ENCODE peak calls at places on chromosomes 4 and X, in eight cellular contexts. One of them, this sample, is unnamed.

GRCh38 chr4:153748378-153748777 is 11.4 kb downstream of the RNF175 start:
- DNase-seq in tibial artery: peak
- DNase-seq in MM.1S: no peak
- DNase-seq in CD8-positive, alpha-beta T cell: no peak
- DNase-seq in ascending aorta: peak
- DNase-seq in neural crest cell: no peak
- DNase-seq in fibroblast of villous mesenchyme: peak
- DNase-seq in MCF 10A: peak
- DNase-seq in this sample: peak

GRCh38 chr4:113979157-113979972 is at the start of gene ARSJ:
- DNase-seq in CD8-positive, alpha-beta T cell: no peak
- DNase-seq in fibroblast of villous mesenchyme: peak
- DNase-seq in tibial artery: peak
- DNase-seq in MCF 10A: peak
- DNase-seq in ascending aorta: peak
- DNase-seq in neural crest cell: peak
- DNase-seq in MM.1S: no peak
- DNase-seq in this sample: peak

GRCh38 chrX:148540114-148540513 is 39.7 kb downstream of the AFF2 start:
- DNase-seq in CD8-positive, alpha-beta T cell: no peak
- DNase-seq in MCF 10A: no peak
- DNase-seq in fibroblast of villous mesenchyme: no peak
- DNase-seq in neural crest cell: no peak
- DNase-seq in ascending aorta: no peak
- DNase-seq in tibial artery: no peak
- DNase-seq in MM.1S: no peak
- DNase-seq in this sample: no peak

GRCh38 chr4:184310171-184310567 is 92.5 kb upstream of the ENPP6 start:
- DNase-seq in ascending aorta: no peak
- DNase-seq in MCF 10A: peak
- DNase-seq in CD8-positive, alpha-beta T cell: no peak
- DNase-seq in MM.1S: no peak
- DNase-seq in fibroblast of villous mesenchyme: peak
- DNase-seq in tibial artery: no peak
- DNase-seq in neural crest cell: no peak
- DNase-seq in this sample: no peak

GRCh38 chr4:110042540-110043517 is 130.1 kb downstream of the EGF start:
- DNase-seq in tibial artery: no peak
- DNase-seq in CD8-positive, alpha-beta T cell: no peak
- DNase-seq in ascending aorta: no peak
- DNase-seq in MM.1S: no peak
- DNase-seq in fibroblast of villous mesenchyme: no peak
- DNase-seq in MCF 10A: no peak
- DNase-seq in neural crest cell: no peak
- DNase-seq in this sample: no peak

GRCh38 chrX:35289952-35290351 is 347.4 kb downstream of the FAM47B start:
- DNase-seq in tibial artery: no peak
- DNase-seq in MM.1S: no peak
- DNase-seq in fibroblast of villous mesenchyme: no peak
- DNase-seq in ascending aorta: no peak
- DNase-seq in neural crest cell: no peak
- DNase-seq in CD8-positive, alpha-beta T cell: no peak
- DNase-seq in MCF 10A: no peak
- DNase-seq in this sample: no peak

GRCh38 chr4:81635747-81636146 is 164.0 kb upstream of the RASGEF1B start:
- DNase-seq in MM.1S: peak
- DNase-seq in MCF 10A: no peak
- DNase-seq in CD8-positive, alpha-beta T cell: no peak
- DNase-seq in tibial artery: peak
- DNase-seq in neural crest cell: no peak
- DNase-seq in fibroblast of villous mesenchyme: no peak
- DNase-seq in ascending aorta: peak
- DNase-seq in this sample: no peak

GRCh38 chrX:39261446-39262147 is 460.3 kb downstream of the MID1IP1 start:
- DNase-seq in MM.1S: peak
- DNase-seq in MCF 10A: peak
- DNase-seq in CD8-positive, alpha-beta T cell: no peak
- DNase-seq in fibroblast of villous mesenchyme: peak
- DNase-seq in tibial artery: no peak
- DNase-seq in neural crest cell: peak
- DNase-seq in ascending aorta: no peak
- DNase-seq in this sample: peak

GRCh38 chrX:17737707-17738001 is 361 bp downstream of the SCML1 start:
- DNase-seq in tibial artery: no peak
- DNase-seq in fibroblast of villous mesenchyme: no peak
- DNase-seq in CD8-positive, alpha-beta T cell: no peak
- DNase-seq in neural crest cell: no peak
- DNase-seq in ascending aorta: no peak
- DNase-seq in MCF 10A: no peak
- DNase-seq in MM.1S: peak
- DNase-seq in this sample: no peak

GRCh38 chr4:89995006-89995405 is 100.4 kb downstream of the MMRN1 start:
- DNase-seq in MCF 10A: no peak
- DNase-seq in CD8-positive, alpha-beta T cell: no peak
- DNase-seq in fibroblast of villous mesenchyme: no peak
- DNase-seq in tibial artery: no peak
- DNase-seq in MM.1S: no peak
- DNase-seq in neural crest cell: no peak
- DNase-seq in ascending aorta: no peak
- DNase-seq in this sample: no peak

GRCh38 chr4:141153751-141154510 is 20.7 kb upstream of the RNF150 start:
- DNase-seq in tibial artery: no peak
- DNase-seq in CD8-positive, alpha-beta T cell: no peak
- DNase-seq in MM.1S: no peak
- DNase-seq in fibroblast of villous mesenchyme: peak
- DNase-seq in MCF 10A: no peak
- DNase-seq in ascending aorta: no peak
- DNase-seq in neural crest cell: no peak
- DNase-seq in this sample: no peak

GRCh38 chrX:139559383-139560042 is 29.0 kb downstream of the F9 start:
- DNase-seq in MCF 10A: peak
- DNase-seq in CD8-positive, alpha-beta T cell: no peak
- DNase-seq in MM.1S: peak
- DNase-seq in ascending aorta: no peak
- DNase-seq in fibroblast of villous mesenchyme: peak
- DNase-seq in neural crest cell: peak
- DNase-seq in tibial artery: no peak
- DNase-seq in this sample: peak

GRCh38 chr4:15888515-15888914 is 50.0 kb downstream of the FGFBP1 start:
- DNase-seq in fibroblast of villous mesenchyme: no peak
- DNase-seq in neural crest cell: no peak
- DNase-seq in MCF 10A: no peak
- DNase-seq in CD8-positive, alpha-beta T cell: no peak
- DNase-seq in ascending aorta: no peak
- DNase-seq in tibial artery: no peak
- DNase-seq in MM.1S: no peak
- DNase-seq in this sample: no peak

GRCh38 chr4:183430317-183430986 is 14.0 kb upstream of the CDKN2AIP start:
- DNase-seq in tibial artery: no peak
- DNase-seq in neural crest cell: no peak
- DNase-seq in MM.1S: no peak
- DNase-seq in ascending aorta: no peak
- DNase-seq in fibroblast of villous mesenchyme: no peak
- DNase-seq in CD8-positive, alpha-beta T cell: peak
- DNase-seq in MCF 10A: no peak
- DNase-seq in this sample: no peak

GRCh38 chr4:102867278-102868152 is 1.3 kb upstream of the CISD2 start:
- DNase-seq in MCF 10A: no peak
- DNase-seq in MM.1S: peak
- DNase-seq in fibroblast of villous mesenchyme: no peak
- DNase-seq in CD8-positive, alpha-beta T cell: no peak
- DNase-seq in tibial artery: no peak
- DNase-seq in neural crest cell: no peak
- DNase-seq in ascending aorta: no peak
- DNase-seq in this sample: no peak

DNA sequence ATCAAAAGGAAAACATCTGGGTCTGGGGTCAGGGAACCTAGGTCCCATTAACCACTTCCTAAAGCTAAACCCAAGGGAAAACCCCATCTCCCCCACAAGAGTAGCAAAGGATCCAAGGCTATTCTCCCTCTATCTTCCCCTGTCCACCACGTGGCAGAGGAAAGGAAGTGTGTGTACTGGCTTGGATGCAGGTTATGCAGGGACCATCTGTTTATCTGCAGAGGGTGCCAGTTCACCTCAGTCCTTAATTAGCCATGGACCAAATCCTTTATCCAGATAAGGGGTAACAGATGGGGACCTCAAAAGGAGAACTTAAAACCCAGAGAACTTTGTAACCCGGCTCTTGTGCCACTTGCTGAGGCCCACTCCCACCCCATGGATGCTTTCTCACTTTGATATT is 135.3 kb downstream of the ZNF518B start:
- DNase-seq in MM.1S: no peak
- DNase-seq in tibial artery: no peak
- DNase-seq in MCF 10A: no peak
- DNase-seq in ascending aorta: no peak
- DNase-seq in fibroblast of villous mesenchyme: no peak
- DNase-seq in neural crest cell: no peak
- DNase-seq in CD8-positive, alpha-beta T cell: no peak
- DNase-seq in this sample: no peak
- TF ChIP-seq CTCF in MM.1S: no peak
- TF ChIP-seq CTCF in tibial artery: no peak
- TF ChIP-seq CTCF in MCF 10A: no peak
- TF ChIP-seq CTCF in ascending aorta: no peak
- TF ChIP-seq CTCF in fibroblast of villous mesenchyme: no peak
- TF ChIP-seq CTCF in neural crest cell: no peak
- TF ChIP-seq CTCF in CD8-positive, alpha-beta T cell: no peak
- TF ChIP-seq CTCF in this sample: no peak

DNA sequence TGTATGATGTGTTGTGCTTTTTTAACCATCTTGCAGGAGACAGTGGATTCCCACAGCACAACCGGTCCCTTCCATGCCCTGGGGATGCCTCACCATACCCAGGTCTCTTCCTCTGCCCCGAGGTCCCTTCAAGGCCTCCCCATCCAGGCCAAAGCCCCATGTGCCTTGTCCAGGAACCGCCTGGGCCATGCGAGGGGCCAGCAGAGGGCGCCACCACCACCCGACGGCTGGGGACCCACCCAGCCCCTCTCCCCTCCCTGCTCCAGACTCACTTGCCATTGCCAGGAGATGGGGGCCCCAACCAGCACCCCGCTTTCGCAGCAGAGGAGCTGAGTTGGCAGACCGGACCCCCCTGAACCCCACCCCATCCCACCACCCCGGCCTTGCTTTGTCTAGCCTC is 485.5 kb downstream of the TRAM1L1 start:
- DNase-seq in neural crest cell: no peak
- DNase-seq in MM.1S: no peak
- DNase-seq in MCF 10A: no peak
- DNase-seq in fibroblast of villous mesenchyme: no peak
- DNase-seq in ascending aorta: no peak
- DNase-seq in tibial artery: no peak
- DNase-seq in CD8-positive, alpha-beta T cell: no peak
- DNase-seq in this sample: no peak
- TF ChIP-seq CTCF in neural crest cell: no peak
- TF ChIP-seq CTCF in MM.1S: no peak
- TF ChIP-seq CTCF in MCF 10A: no peak
- TF ChIP-seq CTCF in fibroblast of villous mesenchyme: no peak
- TF ChIP-seq CTCF in ascending aorta: no peak
- TF ChIP-seq CTCF in tibial artery: no peak
- TF ChIP-seq CTCF in CD8-positive, alpha-beta T cell: no peak
- TF ChIP-seq CTCF in this sample: no peak

GRCh38 chr4:44583393-44583792 is 68.0 kb downstream of the YIPF7 start:
- DNase-seq in CD8-positive, alpha-beta T cell: no peak
- DNase-seq in MCF 10A: peak
- DNase-seq in tibial artery: no peak
- DNase-seq in fibroblast of villous mesenchyme: no peak
- DNase-seq in ascending aorta: no peak
- DNase-seq in neural crest cell: no peak
- DNase-seq in MM.1S: peak
- DNase-seq in this sample: no peak
- TF ChIP-seq CTCF in CD8-positive, alpha-beta T cell: no peak
- TF ChIP-seq CTCF in MCF 10A: peak
- TF ChIP-seq CTCF in tibial artery: no peak
- TF ChIP-seq CTCF in fibroblast of villous mesenchyme: no peak
- TF ChIP-seq CTCF in ascending aorta: no peak
- TF ChIP-seq CTCF in neural crest cell: peak
- TF ChIP-seq CTCF in MM.1S: peak
- TF ChIP-seq CTCF in this sample: no peak

GRCh38 chrX:153539171-153539978 is 21.9 kb downstream of the ATP2B3 start:
- DNase-seq in ascending aorta: no peak
- DNase-seq in CD8-positive, alpha-beta T cell: peak
- DNase-seq in fibroblast of villous mesenchyme: peak
- DNase-seq in MM.1S: peak
- DNase-seq in MCF 10A: peak
- DNase-seq in neural crest cell: peak
- DNase-seq in tibial artery: peak
- DNase-seq in this sample: peak
- TF ChIP-seq CTCF in ascending aorta: peak
- TF ChIP-seq CTCF in CD8-positive, alpha-beta T cell: peak
- TF ChIP-seq CTCF in fibroblast of villous mesenchyme: peak
- TF ChIP-seq CTCF in MM.1S: peak
- TF ChIP-seq CTCF in MCF 10A: peak
- TF ChIP-seq CTCF in neural crest cell: peak
- TF ChIP-seq CTCF in tibial artery: peak
- TF ChIP-seq CTCF in this sample: peak

GRCh38 chr4:118738090-118738489 is 52.9 kb downstream of the METTL14 start:
- DNase-seq in ascending aorta: no peak
- DNase-seq in tibial artery: no peak
- DNase-seq in neural crest cell: no peak
- DNase-seq in MCF 10A: peak
- DNase-seq in MM.1S: no peak
- DNase-seq in CD8-positive, alpha-beta T cell: no peak
- DNase-seq in fibroblast of villous mesenchyme: no peak
- DNase-seq in this sample: no peak

GRCh38 chr4:118738999-118739690 is 54.0 kb downstream of the METTL14 start:
- DNase-seq in MCF 10A: no peak
- DNase-seq in CD8-positive, alpha-beta T cell: no peak
- DNase-seq in tibial artery: no peak
- DNase-seq in fibroblast of villous mesenchyme: no peak
- DNase-seq in neural crest cell: no peak
- DNase-seq in MM.1S: no peak
- DNase-seq in ascending aorta: no peak
- DNase-seq in this sample: no peak

GRCh38 chr4:118741456-118741855 is 56.3 kb downstream of the METTL14 start:
- DNase-seq in tibial artery: no peak
- DNase-seq in MCF 10A: no peak
- DNase-seq in CD8-positive, alpha-beta T cell: no peak
- DNase-seq in ascending aorta: no peak
- DNase-seq in fibroblast of villous mesenchyme: peak
- DNase-seq in neural crest cell: no peak
- DNase-seq in MM.1S: no peak
- DNase-seq in this sample: no peak

GRCh38 chr4:118742050-118742449 is 56.9 kb downstream of the METTL14 start:
- DNase-seq in MM.1S: no peak
- DNase-seq in fibroblast of villous mesenchyme: no peak
- DNase-seq in tibial artery: no peak
- DNase-seq in MCF 10A: no peak
- DNase-seq in neural crest cell: no peak
- DNase-seq in CD8-positive, alpha-beta T cell: no peak
- DNase-seq in ascending aorta: no peak
- DNase-seq in this sample: no peak

DNA sequence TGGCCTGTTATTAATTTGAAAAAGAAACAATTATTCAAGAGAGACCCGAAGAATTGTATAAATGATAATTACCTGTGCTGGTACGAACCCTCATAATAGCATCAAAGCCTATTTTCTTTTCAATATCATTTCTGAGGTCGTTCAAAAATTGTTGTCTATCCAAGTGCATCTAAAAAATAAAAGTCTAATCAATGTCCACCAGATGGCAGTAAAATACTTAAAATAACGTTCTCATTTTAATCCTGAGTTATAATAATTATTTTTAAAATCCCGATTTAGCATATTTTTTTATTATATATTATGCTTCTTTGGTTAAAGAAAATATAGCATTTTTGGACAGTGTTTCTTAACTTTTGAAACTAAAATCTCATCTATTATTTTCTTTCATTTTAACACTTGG is 55.7 kb downstream of the METTL14 start:
- DNase-seq in MCF 10A: peak
- DNase-seq in tibial artery: no peak
- DNase-seq in fibroblast of villous mesenchyme: no peak
- DNase-seq in ascending aorta: no peak
- DNase-seq in neural crest cell: no peak
- DNase-seq in MM.1S: peak
- DNase-seq in CD8-positive, alpha-beta T cell: no peak
- DNase-seq in this sample: peak
- TF ChIP-seq CTCF in MCF 10A: peak
- TF ChIP-seq CTCF in tibial artery: peak
- TF ChIP-seq CTCF in fibroblast of villous mesenchyme: peak
- TF ChIP-seq CTCF in ascending aorta: peak
- TF ChIP-seq CTCF in neural crest cell: peak
- TF ChIP-seq CTCF in MM.1S: peak
- TF ChIP-seq CTCF in CD8-positive, alpha-beta T cell: peak
- TF ChIP-seq CTCF in this sample: peak

This sample was measured in HFFc6.